ENCODE peak calls at places on chromosome 19, in five cellular contexts. D is fibroblast of the conjunctiva; K is DMS79 treated with DMSO at 0.1 percent for 48 hours; E is GM18507; G is activated CD4-positive, alpha-beta memory T cell treated with anti-CD3 and anti-CD28 coated beads, Interleukin-2, amount 10 ng/mL, durations not matched to agents 7 days and 5 days. N is an unnamed sample.

GRCh38 chr19:28218728-28219127 is 994.2 kb downstream of the UQCRFS1 start:
- DNase-seq in D (no peak), K (no peak), E (no peak), G (no peak), N (no peak)

GRCh38 chr19:34961775-34962174 is 2.3 kb downstream of the ZNF792 start:
- DNase-seq in D (no peak), K (no peak), E (no peak), G (no peak), N (no peak)

GRCh38 chr19:9362905-9363304 is at the start of gene ZNF177:
- DNase-seq in D (no peak), K (no peak), E (no peak), G (no peak), N (no peak)

GRCh38 chr19:30419581-30420180 is 47.5 kb downstream of the ZNF536 start:
- DNase-seq in D (no peak), K (no peak), E (no peak), G (no peak), N (no peak)

GRCh38 chr19:29622191-29623070 is 16.3 kb downstream of the POP4 start:
- DNase-seq in D (no peak), K (no peak), E (no peak), G (peak), N (no peak)

GRCh38 chr19:1610579-1610978 is 5.3 kb upstream of the UQCR11 start:
- DNase-seq in D (no peak), K (no peak), E (no peak), G (no peak), N (no peak)

GRCh38 chr19:7737215-7737614 is 5.3 kb upstream of the CLEC4G start:
- DNase-seq in D (no peak), K (no peak), E (no peak), G (no peak), N (no peak)

GRCh38 chr19:15331419-15332310 is 674 bp downstream of the BRD4 start:
- DNase-seq in D (no peak), K (no peak), E (no peak), G (peak), N (no peak)

GRCh38 chr19:5308471-5309437 is 31.9 kb downstream of the PTPRS start:
- DNase-seq in D (peak), K (peak), E (no peak), G (no peak), N (peak)

GRCh38 chr19:49592486-49593232 is 1.7 kb downstream of the PRR12 start:
- DNase-seq in D (no peak), K (no peak), E (no peak), G (peak), N (peak)

N was measured in NCI-H1694 treated with DMSO at 0.1 percent for 48 hours.